ENCODE peak calls at places on chromosomes 2 and 18, in ten cellular contexts. I, X, B, V, T, L, Z, E, M and P are unnamed samples.

GRCh38 chr2:65430515-65431416 is 1.6 kb downstream of the SPRED2 start:
- DNase-seq in I (peak), X (peak), B (peak), V (peak), T (peak), L (no peak), Z (peak), E (peak), M (peak), P (peak)

GRCh38 chr2:127614731-127615130 is 31.2 kb upstream of the GPR17 start:
- DNase-seq in I (no peak), X (no peak), B (peak), V (no peak), T (peak), L (no peak), Z (no peak), E (no peak), M (no peak), P (no peak)

GRCh38 chr18:36809590-36810381 is 19.0 kb downstream of the TPGS2 start:
- DNase-seq in I (peak), X (peak), B (peak), V (no peak), T (no peak), L (peak), Z (peak), E (no peak), M (no peak), P (peak)

GRCh38 chr18:48203961-48204666 is 205.1 kb downstream of the ZBTB7C start:
- DNase-seq in I (no peak), X (no peak), B (no peak), V (no peak), T (no peak), L (no peak), Z (no peak), E (no peak), M (no peak), P (no peak)

GRCh38 chr2:158835431-158835830 is 40.3 kb downstream of the DAPL1 start:
- DNase-seq in I (no peak), X (no peak), B (no peak), V (no peak), T (no peak), L (no peak), Z (no peak), E (no peak), M (no peak), P (no peak)

GRCh38 chr18:59562751-59563150 is 134.5 kb downstream of the CCBE1 start:
- DNase-seq in I (no peak), X (no peak), B (no peak), V (no peak), T (no peak), L (no peak), Z (no peak), E (no peak), M (no peak), P (no peak)

GRCh38 chr18:64116806-64117205 is 32.1 kb downstream of the LINC00305 start:
- DNase-seq in I (no peak), X (no peak), B (no peak), V (no peak), T (no peak), L (no peak), Z (no peak), E (no peak), M (no peak), P (no peak)

GRCh38 chr2:179995735-179996134 is 11.4 kb downstream of the CWC22 start:
- DNase-seq in I (no peak), X (peak), B (no peak), V (no peak), T (no peak), L (no peak), Z (no peak), E (no peak), M (no peak), P (no peak)

GRCh38 chr2:238999290-238999741 is 151.4 kb downstream of the TWIST2 start:
- DNase-seq in I (no peak), X (no peak), B (peak), V (no peak), T (no peak), L (no peak), Z (no peak), E (peak), M (no peak), P (no peak)

GRCh38 chr2:237704476-237705224 is 77.3 kb downstream of the LRRFIP1 start:
- DNase-seq in I (no peak), X (no peak), B (peak), V (no peak), T (no peak), L (no peak), Z (no peak), E (no peak), M (no peak), P (no peak)

GRCh38 chr2:60958361-60958760 is 59.2 kb upstream of the PEX13 start:
- DNase-seq in I (no peak), X (no peak), B (peak), V (no peak), T (no peak), L (no peak), Z (no peak), E (no peak), M (no peak), P (no peak)

GRCh38 chr2:205187731-205188130 is 494.6 kb upstream of the NRP2 start:
- DNase-seq in I (no peak), X (no peak), B (no peak), V (no peak), T (no peak), L (no peak), Z (no peak), E (no peak), M (no peak), P (no peak)

GRCh38 chr2:96764253-96764637 is 3.5 kb downstream of the CNNM4 start:
- DNase-seq in I (no peak), X (no peak), B (peak), V (no peak), T (no peak), L (no peak), Z (peak), E (no peak), M (no peak), P (no peak)

GRCh38 chr2:20467789-20468548 is 21.1 kb downstream of the RHOB start:
- DNase-seq in I (no peak), X (no peak), B (no peak), V (no peak), T (peak), L (no peak), Z (peak), E (peak), M (no peak), P (no peak)

GRCh38 chr2:135960150-135960549 is 25.3 kb downstream of the DARS1 start:
- DNase-seq in I (no peak), X (no peak), B (no peak), V (no peak), T (no peak), L (no peak), Z (no peak), E (no peak), M (no peak), P (no peak)

GRCh38 chr2:174112073-174112472 is 136.3 kb downstream of the OLA1 start:
- DNase-seq in I (no peak), X (no peak), B (no peak), V (no peak), T (no peak), L (no peak), Z (no peak), E (no peak), M (no peak), P (no peak)

GRCh38 chr2:45285791-45286390 is 276.6 kb upstream of the SIX2 start:
- DNase-seq in I (no peak), X (no peak), B (peak), V (no peak), T (no peak), L (no peak), Z (no peak), E (no peak), M (no peak), P (no peak)

GRCh38 chr2:166494140-166494544 is at the start of gene SCN7A:
- DNase-seq in I (peak), X (no peak), B (peak), V (no peak), T (peak), L (peak), Z (peak), E (peak), M (no peak), P (no peak)